ENCODE peak calls at places on chromosomes 2 and 18, in seven cellular contexts. Q is mesendoderm, T is fibroblast of lung, F is Peyer's patch, S is adrenal gland, U is ovary, K is body of pancreas. A is an unnamed sample. For H3K36me3, the result is how much of the 10 kb centered on the place peaks cover.

GRCh38 chr18:61085036-61085435 is 248.2 kb upstream of the CDH20 start:
- DNase-seq in S (no peak), Q (no peak), F (no peak), T (no peak), U (no peak), K (no peak), A (no peak)

GRCh38 chr2:25822190-25823117 is 55.8 kb downstream of the ASXL2 start:
- DNase-seq in K (peak), T (no peak), S (peak), U (peak), F (peak), Q (peak), A (peak)

GRCh38 chr18:46771141-46771540 is 14.3 kb upstream of the ST8SIA5 start:
- DNase-seq in T (no peak), F (no peak), U (no peak), Q (peak), S (no peak), K (no peak), A (no peak)

GRCh38 chr2:144181006-144181405 is 338.9 kb downstream of the ZEB2 start:
- DNase-seq in U (no peak), Q (no peak), K (no peak), F (no peak), T (peak), S (no peak), A (no peak)

GRCh38 chr18:42334931-42335330 is 379.9 kb downstream of the PIK3C3 start:
- DNase-seq in S (no peak), U (no peak), F (no peak), T (no peak), K (no peak), Q (no peak), A (no peak)

GRCh38 chr18:22170421-22171262 is 1.3 kb downstream of the GATA6 start:
- DNase-seq in T (peak), Q (peak), K (peak), F (no peak), U (peak), S (peak), A (peak)

GRCh38 chr2:52454962-52455361 is 1312.6 kb upstream of the CHAC2 start:
- DNase-seq in Q (no peak), F (no peak), K (no peak), S (no peak), U (no peak), T (peak), A (no peak)

GRCh38 chr2:157874997-157875719 is 972 bp downstream of the ACVR1 start:
- DNase-seq in K (peak), Q (peak), F (peak), T (peak), S (peak), U (peak), A (peak)

GRCh38 chr18:12433829-12434540 is 26.3 kb downstream of the PRELID3A start:
- DNase-seq in T (no peak), Q (no peak), K (no peak), U (no peak), S (no peak), F (no peak), A (no peak)

GRCh38 chr2:191620144-191620543 is 57.8 kb upstream of the NABP1 start:
- DNase-seq in Q (no peak), F (no peak), K (no peak), S (no peak), U (no peak), T (no peak), A (no peak)

GRCh38 chr18:22033085-22033484 is 136.3 kb upstream of the GATA6 start:
- DNase-seq in U (no peak), K (no peak), S (no peak), T (no peak), F (no peak), Q (no peak), A (no peak)

GRCh38 chr18:79974025-79974424 is 9.6 kb downstream of the HSBP1L1 start:
- DNase-seq in T (no peak), U (no peak), F (no peak), S (no peak), K (no peak), Q (no peak), A (no peak)

GRCh38 chr2:77513191-77513590 is 9.0 kb downstream of the LRRTM4 start:
- DNase-seq in S (no peak), F (no peak), U (no peak), T (peak), Q (no peak), K (no peak), A (no peak)

GRCh38 chr2:16069933-16070647 is 129.7 kb downstream of the MYCN start:
- DNase-seq in F (no peak), S (peak), K (no peak), T (no peak), Q (peak), U (peak), A (no peak)

GRCh38 chr2:235551965-235552364 is 58.1 kb downstream of the AGAP1 start:
- DNase-seq in U (peak), T (peak), Q (peak), F (no peak), K (peak), S (peak), A (peak)

GRCh38 chr18:22320736-22321135 is 97.0 kb downstream of the CTAGE1 start:
- DNase-seq in T (no peak), Q (no peak), U (no peak), S (no peak), K (no peak), F (no peak), A (no peak)

GRCh38 chr2:241771286-241772062 is 5.1 kb upstream of the GAL3ST2 start:
- DNase-seq in K (peak), T (peak), Q (peak), S (peak), F (no peak), U (peak), A (peak)

GRCh38 chr2:219218279-219219112 is at the start of gene ABCB6:
- DNase-seq in U (peak), Q (peak), T (peak), S (peak), F (peak), K (peak), A (peak)
- H3K36me3 ChIP-seq in U (under half), Q (under half), T (under half), S (half or more), F (half or more), K (under half), A (half or more)

GRCh38 chr2:126971162-126971480 is 72.4 kb downstream of the TEX51 start:
- DNase-seq in K (no peak), F (no peak), T (no peak), S (peak), U (no peak), Q (peak), A (no peak)
- H3K4me3 ChIP-seq in K (no peak), F (no peak), T (no peak), S (no peak), U (no peak), Q (no peak), A (peak)

GRCh38 chr2:80830891-80831290 is 526.3 kb upstream of the LRRTM1 start:
- DNase-seq in T (no peak), U (no peak), K (no peak), S (no peak), F (no peak), Q (no peak), A (no peak)
- H3K27ac ChIP-seq in T (no peak), U (no peak), K (no peak), S (no peak), F (no peak), Q (no peak), A (no peak)

DNA sequence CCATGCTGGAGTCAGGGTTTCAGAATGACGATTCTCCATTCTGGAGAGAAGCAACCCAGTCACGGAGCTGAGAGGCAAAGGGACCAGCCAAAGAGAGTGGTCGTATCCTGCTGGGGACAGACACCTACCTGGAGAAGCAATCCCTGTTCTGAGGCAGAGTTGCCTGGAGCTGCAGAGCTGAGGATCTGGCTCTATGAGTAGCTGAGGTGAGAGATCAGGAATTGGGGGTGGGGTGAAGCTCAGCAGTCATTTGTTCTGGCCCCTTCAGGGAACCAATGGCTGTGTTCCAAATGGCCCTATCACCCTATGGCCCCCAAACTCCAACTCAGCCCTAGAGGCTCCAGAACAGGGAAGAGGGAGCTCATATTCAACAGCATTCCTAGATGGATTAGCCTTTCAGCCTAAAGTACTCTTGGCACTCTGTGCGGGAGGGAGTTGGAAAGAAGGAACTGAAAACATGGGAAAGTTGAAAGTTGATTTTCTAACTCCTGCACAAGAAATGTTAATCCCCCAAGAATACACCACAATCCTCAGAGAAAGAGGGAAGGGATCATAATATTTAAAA is 3.3 kb upstream of the ATRAID start:
- DNase-seq in K (no peak), T (no peak), S (no peak), F (no peak), Q (peak), U (no peak), A (no peak)
- H3K36me3 ChIP-seq in K (under half), T (under half), S (under half), F (under half), Q (under half), U (under half), A (half or more)

DNA sequence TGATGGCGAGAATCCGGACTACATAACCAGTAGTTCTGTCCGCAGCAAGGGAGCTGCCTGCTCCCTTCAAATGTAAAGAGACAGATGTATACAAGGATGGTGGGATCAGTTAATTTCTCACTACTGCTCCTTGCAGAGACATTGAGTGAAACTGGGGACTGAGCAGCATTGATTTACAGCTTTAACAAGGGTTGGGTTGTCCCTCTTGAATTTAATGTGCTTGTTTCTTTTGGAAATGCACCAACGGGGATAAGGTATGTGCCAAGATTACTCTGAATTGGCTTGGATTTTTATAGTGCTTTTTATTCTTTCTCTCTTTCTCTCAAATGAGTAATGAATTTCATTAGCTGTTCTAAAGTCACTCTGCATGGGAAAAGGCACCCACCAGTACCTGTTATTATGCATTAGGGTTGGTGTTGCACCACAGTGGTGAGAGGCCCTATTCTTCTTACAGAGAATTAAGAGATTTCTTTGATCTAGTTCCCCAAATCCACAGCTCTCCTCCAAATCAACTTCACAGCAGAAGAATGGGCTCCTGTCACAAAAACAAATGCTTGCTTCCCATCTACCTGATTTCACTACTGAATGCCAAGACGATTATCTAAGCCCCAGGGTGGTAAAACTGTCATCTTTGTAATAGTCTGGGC is 107.6 kb downstream of the DOCK10 start:
- DNase-seq in U (no peak), K (no peak), T (peak), S (no peak), Q (no peak), F (no peak), A (no peak)
- H3K4me3 ChIP-seq in U (no peak), K (no peak), T (no peak), S (no peak), Q (no peak), F (no peak), A (no peak)

GRCh38 chr2:209145941-209146681 is 277.7 kb upstream of the MAP2 start:
- DNase-seq in U (no peak), S (no peak), T (no peak), Q (peak), F (no peak), K (no peak), A (no peak)
- H3K27ac ChIP-seq in U (no peak), S (no peak), T (no peak), Q (no peak), F (peak), K (no peak), A (no peak)

GRCh38 chr2:96861074-96861473 is 3.3 kb upstream of the ANKRD39 start:
- DNase-seq in U (no peak), K (no peak), T (no peak), Q (no peak), F (no peak), S (no peak), A (no peak)
- H3K36me3 ChIP-seq in U (under half), K (under half), T (under half), Q (under half), F (under half), S (half or more), A (half or more)